ENCODE peak calls at places on chromosome 1, in four cellular contexts. M, Q, Y and T are unnamed samples.

GRCh38 chr1:156772728-156773497 is 5.6 kb downstream of the PRCC start:
- DNase-seq in Y (no peak), Q (no peak), M (no peak), T (no peak)

GRCh38 chr1:117653732-117654484 is 48.1 kb downstream of the TENT5C start:
- DNase-seq in M (no peak), Y (no peak), Q (no peak), T (no peak)

GRCh38 chr1:202684716-202685115 is 25.5 kb downstream of the SYT2 start:
- DNase-seq in M (no peak), Y (no peak), Q (no peak), T (no peak)

GRCh38 chr1:189654906-189655305 is 822.8 kb downstream of the BRINP3 start:
- DNase-seq in Q (peak), M (no peak), Y (no peak), T (no peak)

GRCh38 chr1:109197163-109198042 is 16.3 kb upstream of the SARS1 start:
- DNase-seq in M (no peak), Q (peak), Y (no peak), T (no peak)

GRCh38 chr1:222387020-222387816 is 160.7 kb downstream of the HHIPL2 start:
- DNase-seq in Y (no peak), M (no peak), Q (peak), T (no peak)

GRCh38 chr1:51044834-51045233 is 57.2 kb upstream of the C1orf185 start:
- DNase-seq in Q (no peak), M (no peak), Y (no peak), T (no peak)

GRCh38 chr1:32927441-32927840 is 26.3 kb upstream of the TMEM54 start:
- DNase-seq in Y (no peak), M (no peak), Q (no peak), T (no peak)

GRCh38 chr1:66705100-66705499 is 47.2 kb upstream of the DYNLT5 start:
- DNase-seq in Y (no peak), Q (peak), M (no peak), T (no peak)

GRCh38 chr1:228371741-228372182 is 34.9 kb downstream of the TRIM11 start:
- DNase-seq in M (no peak), Y (no peak), Q (no peak), T (no peak)